ENCODE peak calls at places on chromosomes 4 and X, in five cellular contexts. V, Y, I, C and W are unnamed samples.
A peak's percentile ranks its signal among the peaks of the same experiment; 100 is the strongest.

GRCh38 chr4:38084984-38085383 is 124.8 kb downstream of the PTTG2 start:
- DNase-seq in V (no peak), I (no peak), Y (no peak), C (no peak), W (no peak)

GRCh38 chr4:142959156-142959555 is 113.1 kb upstream of the INPP4B start:
- DNase-seq in V (no peak), Y (no peak), C (no peak), I (no peak), W (no peak)

GRCh38 chr4:184386271-184386781 is 88.0 kb downstream of the IRF2 start:
- DNase-seq in V (no peak), I (no peak), Y (no peak), C (no peak), W (no peak)

GRCh38 chr4:17794730-17795129 is 13.3 kb upstream of the FAM184B start:
- DNase-seq in V (no peak), Y (no peak), C (no peak), I (no peak), W (no peak)

GRCh38 chr4:61521451-61521850 is 321.3 kb downstream of the ADGRL3 start:
- DNase-seq in Y (no peak), C (no peak), V (no peak), I (no peak), W (no peak)

GRCh38 chr4:74316397-74316796 is 8.1 kb downstream of the EPGN start:
- DNase-seq in C (no peak), V (no peak), Y (peak; percentile 6), I (no peak), W (no peak)

GRCh38 chr4:173370130-173370476 is 651 bp upstream of the SAP30 start:
- DNase-seq in I (no peak), C (peak; percentile 52), V (no peak), Y (no peak), W (no peak)

GRCh38 chrX:103688949-103689348 is 2.5 kb upstream of the MORF4L2 start:
- DNase-seq in C (no peak), V (peak; percentile 44), I (no peak), Y (peak; percentile 49), W (no peak)

GRCh38 chr4:38565271-38566199 is 98.5 kb upstream of the KLF3 start:
- DNase-seq in C (no peak), V (peak; percentile 82), I (no peak), Y (no peak), W (peak; percentile 19)

GRCh38 chr4:48370260-48371134 is 29.2 kb downstream of the SLAIN2 start:
- DNase-seq in I (no peak), C (no peak), Y (no peak), V (no peak), W (no peak)

GRCh38 chr4:140156529-140157171 is 2.7 kb upstream of the MAML3 start:
- DNase-seq in C (no peak), V (no peak), Y (no peak), I (no peak), W (no peak)

GRCh38 chr4:2247128-2248043 is 5.5 kb upstream of the HAUS3 start:
- DNase-seq in C (peak; percentile 45), Y (no peak), V (no peak), I (no peak), W (no peak)

GRCh38 chr4:76856183-76856969 is 41.6 kb downstream of the SOWAHB start:
- DNase-seq in C (no peak), Y (peak; percentile 69), I (no peak), V (peak; percentile 74), W (no peak)

GRCh38 chrX:15908891-15909290 is 54.3 kb upstream of the AP1S2 start:
- DNase-seq in C (no peak), Y (no peak), V (no peak), I (no peak), W (no peak)

GRCh38 chr4:825063-825968 is 613 bp downstream of the CPLX1 start:
- DNase-seq in I (peak; percentile 48), C (peak; percentile 69), Y (peak; percentile 13), V (no peak), W (no peak)

GRCh38 chr4:153488006-153488718 is 22.0 kb downstream of the TMEM131L start:
- DNase-seq in Y (no peak), I (no peak), V (peak; percentile 53), C (peak; percentile 48), W (no peak)

GRCh38 chr4:152126233-152126632 is 365.4 kb upstream of the GATB start:
- DNase-seq in Y (no peak), V (no peak), C (no peak), I (no peak), W (no peak)

GRCh38 chr4:80033581-80033980 is 39.4 kb downstream of the ANTXR2 start:
- DNase-seq in V (no peak), I (no peak), Y (no peak), C (no peak), W (no peak)

GRCh38 chr4:94933799-94934198 is 176.0 kb downstream of the BMPR1B start:
- DNase-seq in V (peak; percentile 6), I (no peak), Y (no peak), C (no peak), W (no peak)

GRCh38 chr4:95889662-95890061 is 49.8 kb downstream of the PDHA2 start:
- DNase-seq in V (no peak), Y (peak; percentile 22), C (no peak), I (no peak), W (no peak)

GRCh38 chrX:11241720-11242119 is 51.5 kb upstream of the AMELX start:
- DNase-seq in I (no peak), V (no peak), Y (peak; percentile 17), C (no peak), W (no peak)

GRCh38 chr4:152556814-152557213 is 20.9 kb upstream of the FBXW7 start:
- DNase-seq in I (no peak), C (no peak), V (no peak), Y (no peak), W (no peak)

GRCh38 chr4:48603366-48604003 is 113.4 kb downstream of the ZAR1 start:
- DNase-seq in I (no peak), V (no peak), C (no peak), Y (no peak), W (peak; percentile 33)

GRCh38 chr4:183797445-183798248 is 107.5 kb upstream of the STOX2 start:
- DNase-seq in V (no peak), C (peak; percentile 74), I (peak; percentile 31), Y (no peak), W (peak; percentile 19)

GRCh38 chrX:77431227-77431626 is 16.0 kb upstream of the FGF16 start:
- DNase-seq in I (no peak), C (no peak), Y (peak; percentile 27), V (peak; percentile 12), W (no peak)

GRCh38 chr4:142446965-142447474 is 399.1 kb downstream of the INPP4B start:
- DNase-seq in V (no peak), Y (no peak), C (no peak), I (no peak), W (no peak)

GRCh38 chr4:150078996-150079581 is 844 bp downstream of the DCLK2 start:
- DNase-seq in I (peak; percentile 31), V (peak; percentile 40), Y (peak; percentile 70), C (peak; percentile 73), W (peak; percentile 47)

GRCh38 chrX:110462957-110463356 is 104.3 kb downstream of the RTL9 start:
- DNase-seq in Y (no peak), V (no peak), I (no peak), C (no peak), W (no peak)

GRCh38 chr4:188660796-188661195 is 521.6 kb downstream of the TRIML1 start:
- DNase-seq in I (no peak), C (no peak), Y (no peak), V (no peak), W (no peak)

GRCh38 chr4:80071643-80072606 is 1.1 kb downstream of the ANTXR2 start:
- DNase-seq in C (peak; percentile 81), Y (peak; percentile 59), I (peak; percentile 58), V (peak; percentile 22), W (no peak)

GRCh38 chr4:113974467-113974866 is 5.0 kb downstream of the ARSJ start:
- DNase-seq in C (no peak), V (no peak), Y (no peak), I (no peak), W (no peak)

GRCh38 chr4:113973349-113973748 is 6.1 kb downstream of the ARSJ start:
- DNase-seq in V (no peak), C (no peak), I (no peak), Y (no peak), W (no peak)

GRCh38 chr4:113969935-113970334 is 9.5 kb downstream of the ARSJ start:
- DNase-seq in V (no peak), C (no peak), I (no peak), Y (no peak), W (no peak)

GRCh38 chr4:113972781-113973180 is 6.7 kb downstream of the ARSJ start:
- DNase-seq in I (no peak), C (no peak), V (no peak), Y (no peak), W (no peak)

DNA sequence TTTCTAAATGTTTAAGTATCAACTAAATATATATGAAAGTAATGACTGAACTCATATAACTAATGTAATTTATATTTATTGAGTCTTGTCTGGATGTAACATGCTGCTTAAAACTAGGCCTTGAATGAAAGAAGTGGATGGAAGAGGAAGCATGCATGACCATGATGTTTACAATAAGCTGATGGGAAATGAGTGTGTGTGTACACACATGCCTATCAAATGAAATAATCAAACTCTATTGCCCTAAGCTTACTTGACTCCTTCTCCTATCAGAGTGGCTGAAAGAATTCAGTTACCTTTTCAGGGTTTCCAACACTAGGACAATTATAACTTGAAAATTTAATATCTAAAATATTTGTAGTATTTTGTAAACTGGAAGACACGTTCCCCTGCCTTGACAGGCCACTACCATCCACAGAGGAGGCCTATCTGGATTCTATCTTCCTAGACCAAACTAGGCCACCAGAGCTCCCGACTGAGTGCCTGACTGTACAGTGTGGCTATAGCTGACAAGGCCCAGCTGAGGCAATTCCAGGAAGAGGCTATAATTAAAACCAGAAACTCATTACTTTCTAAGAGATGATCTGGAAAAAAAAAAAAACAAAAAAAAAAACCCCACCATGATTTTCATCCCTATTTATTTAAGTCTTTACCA is 7.6 kb downstream of the ARSJ start:
- DNase-seq in Y (peak; percentile 78), I (no peak), C (no peak), V (peak; percentile 76), W (no peak)
- H3K36me3 ChIP-seq in Y (no peaks in the 10 kb centered on the region), I (no peaks in the 10 kb centered on the region), C (no peaks in the 10 kb centered on the region), V (peaks cover 19% of the 10 kb centered on the region), W (no peaks in the 10 kb centered on the region)

GRCh38 chr4:7535094-7535493 is 100.4 kb upstream of the PSAPL1 start:
- DNase-seq in V (no peak), I (no peak), Y (no peak), C (no peak), W (no peak)
- H3K14ac ChIP-seq in V (no peak overlapping the region), I (no peak overlapping the region), Y (no peak overlapping the region), C (no peak overlapping the region), W (no peak overlapping the region)

GRCh38 chr4:108003964-108004630 is 14.4 kb downstream of the HADH start:
- DNase-seq in C (no peak), I (no peak), V (no peak), Y (no peak), W (no peak)
- H3K9ac ChIP-seq in C (no peak overlapping the region), I (no peak overlapping the region), V (no peak overlapping the region), Y (no peak overlapping the region), W (no peak overlapping the region)

GRCh38 chrX:47562615-47563243 is 1.7 kb downstream of the ARAF start:
- DNase-seq in C (no peak), I (no peak), Y (peak; percentile 47), V (no peak), W (no peak)

GRCh38 chrX:47561653-47562151 is 697 bp downstream of the ARAF start:
- DNase-seq in C (no peak), V (no peak), Y (no peak), I (no peak), W (no peak)

GRCh38 chrX:47564438-47565085 is 3.6 kb downstream of the ARAF start:
- DNase-seq in C (no peak), Y (no peak), V (no peak), I (no peak), W (no peak)

GRCh38 chrX:47560831-47561652 is at the start of gene ARAF:
- DNase-seq in V (peak; percentile 99), I (peak; percentile 99), C (peak; percentile 90), Y (peak; percentile 99), W (peak; percentile 99)

GRCh38 chrX:47563801-47564315 is 2.9 kb downstream of the ARAF start:
- DNase-seq in Y (no peak), V (peak; percentile 76), I (no peak), C (no peak), W (no peak)
- H3K36me3 ChIP-seq in Y (peaks cover 44% of the 10 kb centered on the region), V (peaks cover 22% of the 10 kb centered on the region), I (peaks cover 58% of the 10 kb centered on the region), C (peaks cover 30% of the 10 kb centered on the region), W (peaks cover 26% of the 10 kb centered on the region)